ENCODE peak calls at places on chromosomes 5 and 9, in eight cellular contexts. One of them, this sample, is unnamed. For H3K4me1, the result is how much of the 10 kb centered on the place peaks cover.

GRCh38 chr5:13708432-13708831 is 236.1 kb downstream of the DNAH5 start:
- DNase-seq in adrenal gland: no peak
- DNase-seq in neuronal stem cell: no peak
- DNase-seq in A549: no peak
- DNase-seq in testis: no peak
- DNase-seq in CD8-positive, alpha-beta T cell: no peak
- DNase-seq in pancreas: no peak
- DNase-seq in fibroblast of lung: no peak
- DNase-seq in this sample: no peak

GRCh38 chr5:139470821-139471300 is at the start of gene SMIM33:
- DNase-seq in adrenal gland: no peak
- DNase-seq in neuronal stem cell: no peak
- DNase-seq in A549: no peak
- DNase-seq in testis: no peak
- DNase-seq in CD8-positive, alpha-beta T cell: no peak
- DNase-seq in pancreas: no peak
- DNase-seq in fibroblast of lung: no peak
- DNase-seq in this sample: no peak

GRCh38 chr9:8627944-8628679 is 828.5 kb upstream of the DMAC1 start:
- DNase-seq in adrenal gland: no peak
- DNase-seq in neuronal stem cell: no peak
- DNase-seq in A549: no peak
- DNase-seq in testis: no peak
- DNase-seq in CD8-positive, alpha-beta T cell: no peak
- DNase-seq in pancreas: no peak
- DNase-seq in fibroblast of lung: no peak
- DNase-seq in this sample: no peak

GRCh38 chr5:120516799-120517198 is 52.7 kb downstream of the PRR16 start:
- DNase-seq in adrenal gland: no peak
- DNase-seq in neuronal stem cell: no peak
- DNase-seq in A549: no peak
- DNase-seq in testis: no peak
- DNase-seq in CD8-positive, alpha-beta T cell: no peak
- DNase-seq in pancreas: no peak
- DNase-seq in fibroblast of lung: peak
- DNase-seq in this sample: no peak

GRCh38 chr5:4977421-4977820 is 162.7 kb upstream of the ADAMTS16 start:
- DNase-seq in adrenal gland: no peak
- DNase-seq in neuronal stem cell: no peak
- DNase-seq in A549: no peak
- DNase-seq in testis: no peak
- DNase-seq in CD8-positive, alpha-beta T cell: no peak
- DNase-seq in pancreas: no peak
- DNase-seq in fibroblast of lung: no peak
- DNase-seq in this sample: no peak

GRCh38 chr5:156201793-156202388 is 125.1 kb upstream of the SGCD start:
- DNase-seq in adrenal gland: no peak
- DNase-seq in neuronal stem cell: no peak
- DNase-seq in A549: peak
- DNase-seq in testis: no peak
- DNase-seq in CD8-positive, alpha-beta T cell: no peak
- DNase-seq in pancreas: no peak
- DNase-seq in fibroblast of lung: peak
- DNase-seq in this sample: no peak

GRCh38 chr9:122389195-122389594 is 18.4 kb downstream of the PTGS1 start:
- DNase-seq in adrenal gland: no peak
- DNase-seq in neuronal stem cell: no peak
- DNase-seq in A549: no peak
- DNase-seq in testis: no peak
- DNase-seq in CD8-positive, alpha-beta T cell: no peak
- DNase-seq in pancreas: no peak
- DNase-seq in fibroblast of lung: no peak
- DNase-seq in this sample: no peak

GRCh38 chr5:14802541-14802940 is 69.0 kb downstream of the ANKH start:
- DNase-seq in adrenal gland: no peak
- DNase-seq in neuronal stem cell: no peak
- DNase-seq in A549: no peak
- DNase-seq in testis: no peak
- DNase-seq in CD8-positive, alpha-beta T cell: no peak
- DNase-seq in pancreas: no peak
- DNase-seq in fibroblast of lung: no peak
- DNase-seq in this sample: no peak

GRCh38 chr9:112554516-112554915 is 67.9 kb downstream of the KIAA1958 start:
- DNase-seq in adrenal gland: no peak
- DNase-seq in neuronal stem cell: no peak
- DNase-seq in A549: no peak
- DNase-seq in testis: no peak
- DNase-seq in CD8-positive, alpha-beta T cell: no peak
- DNase-seq in pancreas: no peak
- DNase-seq in fibroblast of lung: no peak
- DNase-seq in this sample: no peak

GRCh38 chr5:68171101-68171558 is 44.4 kb upstream of the PIK3R1 start:
- DNase-seq in adrenal gland: no peak
- DNase-seq in neuronal stem cell: peak
- DNase-seq in A549: no peak
- DNase-seq in testis: peak
- DNase-seq in CD8-positive, alpha-beta T cell: no peak
- DNase-seq in pancreas: peak
- DNase-seq in fibroblast of lung: peak
- DNase-seq in this sample: no peak

GRCh38 chr9:123629531-123629930 is 273.5 kb downstream of the CRB2 start:
- DNase-seq in adrenal gland: no peak
- DNase-seq in neuronal stem cell: no peak
- DNase-seq in A549: no peak
- DNase-seq in testis: no peak
- DNase-seq in CD8-positive, alpha-beta T cell: no peak
- DNase-seq in pancreas: no peak
- DNase-seq in fibroblast of lung: no peak
- DNase-seq in this sample: no peak

GRCh38 chr9:83962165-83962564 is 17.9 kb downstream of the HNRNPK start:
- DNase-seq in adrenal gland: no peak
- DNase-seq in neuronal stem cell: no peak
- DNase-seq in A549: no peak
- DNase-seq in testis: no peak
- DNase-seq in CD8-positive, alpha-beta T cell: no peak
- DNase-seq in pancreas: no peak
- DNase-seq in fibroblast of lung: no peak
- DNase-seq in this sample: no peak

GRCh38 chr9:12231832-12232231 is 461.4 kb upstream of the TYRP1 start:
- DNase-seq in adrenal gland: no peak
- DNase-seq in neuronal stem cell: no peak
- DNase-seq in A549: no peak
- DNase-seq in testis: no peak
- DNase-seq in CD8-positive, alpha-beta T cell: no peak
- DNase-seq in pancreas: no peak
- DNase-seq in fibroblast of lung: no peak
- DNase-seq in this sample: no peak

GRCh38 chr9:89313842-89314241 is 2.8 kb downstream of the CKS2 start:
- DNase-seq in adrenal gland: no peak
- DNase-seq in neuronal stem cell: no peak
- DNase-seq in A549: no peak
- DNase-seq in testis: no peak
- DNase-seq in CD8-positive, alpha-beta T cell: no peak
- DNase-seq in pancreas: no peak
- DNase-seq in fibroblast of lung: no peak
- DNase-seq in this sample: no peak

GRCh38 chr5:131204964-131205363 is 34.2 kb downstream of the LYRM7 start:
- DNase-seq in adrenal gland: no peak
- DNase-seq in neuronal stem cell: no peak
- DNase-seq in A549: no peak
- DNase-seq in testis: no peak
- DNase-seq in CD8-positive, alpha-beta T cell: no peak
- DNase-seq in pancreas: no peak
- DNase-seq in fibroblast of lung: no peak
- DNase-seq in this sample: no peak

GRCh38 chr5:157253547-157253946 is 12.4 kb upstream of the CYFIP2 start:
- DNase-seq in adrenal gland: peak
- DNase-seq in neuronal stem cell: peak
- DNase-seq in A549: peak
- DNase-seq in testis: peak
- DNase-seq in CD8-positive, alpha-beta T cell: peak
- DNase-seq in pancreas: peak
- DNase-seq in fibroblast of lung: peak
- DNase-seq in this sample: peak

GRCh38 chr9:74205071-74205470 is 292.1 kb upstream of the RORB start:
- DNase-seq in adrenal gland: no peak
- DNase-seq in neuronal stem cell: no peak
- DNase-seq in A549: no peak
- DNase-seq in testis: peak
- DNase-seq in CD8-positive, alpha-beta T cell: no peak
- DNase-seq in pancreas: no peak
- DNase-seq in fibroblast of lung: no peak
- DNase-seq in this sample: no peak

GRCh38 chr9:129449066-129449465 is 171.8 kb downstream of the C9orf50 start:
- DNase-seq in adrenal gland: no peak
- DNase-seq in neuronal stem cell: no peak
- DNase-seq in A549: no peak
- DNase-seq in testis: no peak
- DNase-seq in CD8-positive, alpha-beta T cell: no peak
- DNase-seq in pancreas: no peak
- DNase-seq in fibroblast of lung: no peak
- DNase-seq in this sample: no peak

GRCh38 chr9:129451669-129452068 is 169.2 kb downstream of the C9orf50 start:
- DNase-seq in adrenal gland: no peak
- DNase-seq in neuronal stem cell: no peak
- DNase-seq in A549: no peak
- DNase-seq in testis: no peak
- DNase-seq in CD8-positive, alpha-beta T cell: no peak
- DNase-seq in pancreas: no peak
- DNase-seq in fibroblast of lung: no peak
- DNase-seq in this sample: no peak

GRCh38 chr9:129453734-129454133 is 167.2 kb downstream of the C9orf50 start:
- DNase-seq in adrenal gland: no peak
- DNase-seq in neuronal stem cell: no peak
- DNase-seq in A549: no peak
- DNase-seq in testis: no peak
- DNase-seq in CD8-positive, alpha-beta T cell: no peak
- DNase-seq in pancreas: no peak
- DNase-seq in fibroblast of lung: no peak
- DNase-seq in this sample: no peak

GRCh38 chr9:129454468-129455067 is 166.3 kb downstream of the C9orf50 start:
- DNase-seq in adrenal gland: no peak
- DNase-seq in neuronal stem cell: no peak
- DNase-seq in A549: no peak
- DNase-seq in testis: no peak
- DNase-seq in CD8-positive, alpha-beta T cell: no peak
- DNase-seq in pancreas: no peak
- DNase-seq in fibroblast of lung: no peak
- DNase-seq in this sample: no peak

GRCh38 chr9:129451089-129451656 is 169.7 kb downstream of the C9orf50 start:
- DNase-seq in adrenal gland: no peak
- DNase-seq in neuronal stem cell: no peak
- DNase-seq in A549: no peak
- DNase-seq in testis: peak
- DNase-seq in CD8-positive, alpha-beta T cell: no peak
- DNase-seq in pancreas: no peak
- DNase-seq in fibroblast of lung: no peak
- DNase-seq in this sample: peak
- H3K27ac ChIP-seq in adrenal gland: peak
- H3K27ac ChIP-seq in neuronal stem cell: no peak
- H3K27ac ChIP-seq in A549: peak
- H3K27ac ChIP-seq in testis: peak
- H3K27ac ChIP-seq in CD8-positive, alpha-beta T cell: no peak
- H3K27ac ChIP-seq in pancreas: no peak
- H3K27ac ChIP-seq in fibroblast of lung: no peak
- H3K27ac ChIP-seq in this sample: peak

DNA sequence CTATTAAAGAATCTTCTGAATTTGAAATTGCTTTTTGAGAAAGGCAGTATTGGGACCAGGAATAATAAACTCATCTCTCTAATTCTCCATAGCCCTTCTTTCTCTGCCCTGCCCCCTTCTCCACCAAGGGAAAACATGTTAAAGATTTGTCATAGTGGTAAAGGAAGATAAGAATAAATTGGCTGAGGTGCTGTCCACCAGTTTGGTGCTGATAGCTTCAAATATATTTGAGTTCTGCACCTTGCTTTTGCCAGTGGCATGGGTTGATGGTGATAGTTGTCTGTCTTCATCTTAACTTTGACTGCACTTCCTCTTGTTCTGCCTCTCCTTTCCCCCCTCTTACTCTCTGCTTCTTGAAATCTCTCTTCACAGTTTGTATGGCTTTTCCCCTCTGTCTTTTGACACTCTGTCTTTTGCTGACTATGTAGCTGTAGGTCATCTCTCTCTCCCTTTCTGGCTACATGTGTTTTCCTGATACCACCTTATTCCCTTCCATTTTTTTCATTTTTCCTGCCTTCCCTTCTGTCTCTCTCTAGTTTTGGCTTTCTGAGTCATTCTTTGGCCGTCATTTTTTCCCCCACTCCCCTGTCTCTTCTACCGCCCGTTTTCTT is 56.6 kb downstream of the NDUFS4 start:
- DNase-seq in adrenal gland: no peak
- DNase-seq in neuronal stem cell: no peak
- DNase-seq in A549: no peak
- DNase-seq in testis: no peak
- DNase-seq in CD8-positive, alpha-beta T cell: no peak
- DNase-seq in pancreas: no peak
- DNase-seq in fibroblast of lung: no peak
- DNase-seq in this sample: peak
- H3K4me3 ChIP-seq in adrenal gland: no peak
- H3K4me3 ChIP-seq in neuronal stem cell: no peak
- H3K4me3 ChIP-seq in A549: no peak
- H3K4me3 ChIP-seq in testis: no peak
- H3K4me3 ChIP-seq in CD8-positive, alpha-beta T cell: no peak
- H3K4me3 ChIP-seq in pancreas: no peak
- H3K4me3 ChIP-seq in fibroblast of lung: no peak
- H3K4me3 ChIP-seq in this sample: no peak

GRCh38 chr9:93027750-93028149 is 30.8 kb upstream of the SUSD3 start:
- DNase-seq in adrenal gland: no peak
- DNase-seq in neuronal stem cell: no peak
- DNase-seq in A549: no peak
- DNase-seq in testis: no peak
- DNase-seq in CD8-positive, alpha-beta T cell: no peak
- DNase-seq in pancreas: no peak
- DNase-seq in fibroblast of lung: no peak
- DNase-seq in this sample: no peak
- H3K4me1 ChIP-seq in adrenal gland: under half
- H3K4me1 ChIP-seq in neuronal stem cell: under half
- H3K4me1 ChIP-seq in A549: under half
- H3K4me1 ChIP-seq in testis: under half
- H3K4me1 ChIP-seq in CD8-positive, alpha-beta T cell: half or more
- H3K4me1 ChIP-seq in pancreas: under half
- H3K4me1 ChIP-seq in fibroblast of lung: under half
- H3K4me1 ChIP-seq in this sample: under half

DNA sequence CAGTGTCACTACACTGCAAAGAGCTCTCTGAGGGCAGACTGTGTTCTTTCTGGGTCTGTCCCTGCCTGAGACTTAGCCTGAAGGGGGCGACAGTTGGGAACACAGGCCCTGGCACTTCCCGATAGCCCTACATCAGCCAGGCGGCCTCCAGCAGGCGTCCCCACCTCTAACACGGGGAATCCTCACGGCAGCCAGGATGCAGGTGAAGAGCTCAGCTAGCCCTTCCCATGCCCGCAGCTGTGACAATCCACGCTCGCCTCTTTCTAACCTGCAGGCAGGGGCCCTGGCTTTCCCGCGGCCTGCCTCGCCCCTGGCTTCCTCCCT is 5.9 kb downstream of the MED22 start:
- DNase-seq in adrenal gland: peak
- DNase-seq in neuronal stem cell: no peak
- DNase-seq in A549: no peak
- DNase-seq in testis: no peak
- DNase-seq in CD8-positive, alpha-beta T cell: no peak
- DNase-seq in pancreas: no peak
- DNase-seq in fibroblast of lung: no peak
- DNase-seq in this sample: no peak
- H3K27ac ChIP-seq in adrenal gland: peak
- H3K27ac ChIP-seq in neuronal stem cell: no peak
- H3K27ac ChIP-seq in A549: no peak
- H3K27ac ChIP-seq in testis: no peak
- H3K27ac ChIP-seq in CD8-positive, alpha-beta T cell: no peak
- H3K27ac ChIP-seq in pancreas: no peak
- H3K27ac ChIP-seq in fibroblast of lung: no peak
- H3K27ac ChIP-seq in this sample: no peak

GRCh38 chr9:90808890-90809685 is 7.5 kb downstream of the SYK start:
- DNase-seq in adrenal gland: no peak
- DNase-seq in neuronal stem cell: no peak
- DNase-seq in A549: no peak
- DNase-seq in testis: no peak
- DNase-seq in CD8-positive, alpha-beta T cell: no peak
- DNase-seq in pancreas: no peak
- DNase-seq in fibroblast of lung: no peak
- DNase-seq in this sample: no peak
- H3K4me3 ChIP-seq in adrenal gland: no peak
- H3K4me3 ChIP-seq in neuronal stem cell: no peak
- H3K4me3 ChIP-seq in A549: no peak
- H3K4me3 ChIP-seq in testis: no peak
- H3K4me3 ChIP-seq in CD8-positive, alpha-beta T cell: no peak
- H3K4me3 ChIP-seq in pancreas: no peak
- H3K4me3 ChIP-seq in fibroblast of lung: no peak
- H3K4me3 ChIP-seq in this sample: no peak